ENCODE peak calls at places on chromosomes 4 and X, in four cellular contexts. W is pancreas, X is GM12865, K is ascending aorta. V is an unnamed sample.

GRCh38 chr4:83208776-83209365 is 75.7 kb downstream of the COQ2 start:
- DNase-seq in W (no peak), X (no peak), K (no peak), V (no peak)

GRCh38 chr4:76607266-76607799 is 172.3 kb downstream of the SHROOM3 start:
- DNase-seq in W (no peak), X (peak), K (no peak), V (no peak)

GRCh38 chrX:24956828-24957227 is 58.9 kb downstream of the ARX start:
- DNase-seq in W (no peak), X (no peak), K (no peak), V (no peak)

GRCh38 chrX:68801737-68802290 is 27.0 kb upstream of the EFNB1 start:
- DNase-seq in W (no peak), X (no peak), K (no peak), V (no peak)

GRCh38 chr4:54423066-54423465 is 194.0 kb downstream of the PDGFRA start:
- DNase-seq in W (no peak), X (no peak), K (no peak), V (no peak)

GRCh38 chr4:155608231-155608885 is 58.3 kb upstream of the GUCY1A1 start:
- DNase-seq in W (no peak), X (no peak), K (no peak), V (no peak)

GRCh38 chr4:94253036-94253435 is 45.4 kb downstream of the SMARCAD1 start:
- DNase-seq in W (no peak), X (no peak), K (no peak), V (no peak)

GRCh38 chr4:136329042-136329662 is 1203.1 kb downstream of the PCDH18 start:
- DNase-seq in W (no peak), X (no peak), K (no peak), V (no peak)

GRCh38 chr4:24473309-24473721 is 111.0 kb downstream of the DHX15 start:
- DNase-seq in W (peak), X (no peak), K (no peak), V (no peak)

GRCh38 chr4:140018931-140019618 is 134.9 kb downstream of the MAML3 start:
- DNase-seq in W (no peak), X (no peak), K (no peak), V (no peak)

GRCh38 chr4:41318839-41319530 is 62.3 kb downstream of the UCHL1 start:
- DNase-seq in W (no peak), X (no peak), K (no peak), V (no peak)

GRCh38 chr4:46820154-46820553 is 88.9 kb downstream of the COX7B2 start:
- DNase-seq in W (no peak), X (no peak), K (no peak), V (no peak)

GRCh38 chr4:42718336-42718735 is 61.4 kb upstream of the ATP8A1 start:
- DNase-seq in W (no peak), X (no peak), K (no peak), V (no peak)

GRCh38 chr4:11549525-11549924 is 120.8 kb upstream of the HS3ST1 start:
- DNase-seq in W (no peak), X (no peak), K (no peak), V (no peak)

GRCh38 chrX:105483011-105483410 is 262.5 kb upstream of the TEX13A start:
- DNase-seq in W (no peak), X (no peak), K (no peak), V (no peak)

GRCh38 chrX:134377537-134377936 is 82.4 kb upstream of the HPRT1 start:
- DNase-seq in W (no peak), X (peak), K (no peak), V (no peak)

GRCh38 chr4:155033604-155034003 is 174.8 kb upstream of the NPY2R start:
- DNase-seq in W (no peak), X (no peak), K (no peak), V (no peak)

GRCh38 chr4:39685990-39686389 is 11.9 kb upstream of the UBE2K start:
- DNase-seq in W (no peak), X (no peak), K (no peak), V (no peak)

GRCh38 chr4:164821711-164822110 is 55.3 kb upstream of the APELA start:
- DNase-seq in W (no peak), X (no peak), K (no peak), V (no peak)

GRCh38 chr4:147731611-147732515 is at the start of gene ARHGAP10:
- DNase-seq in W (peak), X (peak), K (peak), V (no peak)

GRCh38 chr4:15238720-15239119 is 189.1 kb upstream of the C1QTNF7 start:
- DNase-seq in W (no peak), X (peak), K (no peak), V (no peak)

GRCh38 chr4:76751612-76752343 is 146.2 kb downstream of the SOWAHB start:
- DNase-seq in W (no peak), X (no peak), K (no peak), V (no peak)

GRCh38 chrX:118420462-118420861 is 74.6 kb downstream of the WDR44 start:
- DNase-seq in W (no peak), X (peak), K (no peak), V (peak)

GRCh38 chrX:5876984-5877655 is 351.5 kb downstream of the NLGN4X start:
- DNase-seq in W (peak), X (peak), K (no peak), V (no peak)

GRCh38 chr4:182289809-182290208 is 46.6 kb downstream of the TENM3 start:
- DNase-seq in W (no peak), X (no peak), K (no peak), V (no peak)

GRCh38 chr4:174036111-174036510 is 247.4 kb downstream of the FBXO8 start:
- DNase-seq in W (no peak), X (no peak), K (no peak), V (no peak)

GRCh38 chr4:19358015-19358414 is 893.7 kb upstream of the SLIT2 start:
- DNase-seq in W (no peak), X (no peak), K (no peak), V (no peak)

GRCh38 chr4:11546391-11547160 is 117.9 kb upstream of the HS3ST1 start:
- DNase-seq in W (no peak), X (no peak), K (no peak), V (no peak)

GRCh38 chr4:82213485-82214162 is 160.2 kb downstream of the HNRNPD start:
- DNase-seq in W (no peak), X (no peak), K (no peak), V (no peak)

GRCh38 chrX:29634516-29634915 is 580.8 kb upstream of the MAGEB2 start:
- DNase-seq in W (no peak), X (no peak), K (no peak), V (no peak)

GRCh38 chrX:71118985-71119535 is 664 bp downstream of the MED12 start:
- DNase-seq in W (no peak), X (no peak), K (no peak), V (no peak)

GRCh38 chrX:50471390-50471789 is 765 bp upstream of the DGKK start:
- DNase-seq in W (no peak), X (no peak), K (no peak), V (no peak)

GRCh38 chr4:146224331-146224966 is 10.1 kb downstream of the REELD1 start:
- DNase-seq in W (no peak), X (no peak), K (no peak), V (no peak)

GRCh38 chrX:101958139-101958538 is 26.3 kb upstream of the ZMAT1 start:
- DNase-seq in W (no peak), X (no peak), K (no peak), V (no peak)

GRCh38 chrX:129637217-129638109 is 17.3 kb downstream of the APLN start:
- DNase-seq in W (peak), X (peak), K (peak), V (no peak)

GRCh38 chrX:20116575-20117240 is at the start of gene MAP7D2:
- DNase-seq in W (no peak), X (no peak), K (no peak), V (no peak)

GRCh38 chr4:173370130-173370476 is 651 bp upstream of the SAP30 start:
- DNase-seq in W (no peak), X (peak), K (peak), V (no peak)

GRCh38 chr4:128686032-128686465 is 123.5 kb upstream of the JADE1 start:
- DNase-seq in W (no peak), X (no peak), K (no peak), V (no peak)

GRCh38 chrX:73943900-73944581 is 359.9 kb upstream of the ZCCHC13 start:
- DNase-seq in W (peak), X (peak), K (peak), V (no peak)
- TF ChIP-seq CTCF in W (no peak), X (no peak), K (no peak), V (no peak)

GRCh38 chr4:6309755-6310154 is 40.1 kb downstream of the WFS1 start:
- DNase-seq in W (no peak), X (no peak), K (no peak), V (no peak)

GRCh38 chr4:6306299-6306698 is 36.6 kb downstream of the WFS1 start:
- DNase-seq in W (no peak), X (no peak), K (no peak), V (no peak)

GRCh38 chr4:6307230-6307629 is 37.6 kb downstream of the WFS1 start:
- DNase-seq in W (no peak), X (no peak), K (no peak), V (no peak)

GRCh38 chr4:6307891-6308290 is 38.2 kb downstream of the WFS1 start:
- DNase-seq in W (no peak), X (no peak), K (no peak), V (no peak)

GRCh38 chr4:6308890-6309643 is 39.4 kb downstream of the WFS1 start:
- DNase-seq in W (no peak), X (no peak), K (no peak), V (no peak)
- TF ChIP-seq CTCF in W (no peak), X (no peak), K (no peak), V (no peak)

DNA sequence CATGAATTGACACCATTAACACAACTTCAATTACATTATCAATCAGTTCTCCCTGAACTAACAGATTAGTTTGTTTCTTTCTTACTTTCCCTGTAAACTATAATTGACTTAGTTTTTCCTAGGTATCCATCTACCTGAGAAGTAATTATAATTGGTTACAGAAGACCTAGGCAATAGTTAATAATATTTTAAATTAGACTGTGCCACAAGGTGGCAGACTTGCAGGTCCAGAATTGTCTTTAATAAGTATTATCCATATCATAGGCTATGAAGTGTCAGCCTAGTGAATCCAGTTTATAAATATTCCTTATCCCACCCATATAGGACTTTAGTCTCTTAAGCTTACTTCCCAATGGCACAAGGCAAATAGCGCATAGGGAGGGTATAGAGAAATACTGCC is 48.9 kb upstream of the FAM47B start:
- DNase-seq in W (no peak), X (no peak), K (no peak), V (no peak)
- TF ChIP-seq CTCF in W (no peak), X (no peak), K (no peak), V (peak)

DNA sequence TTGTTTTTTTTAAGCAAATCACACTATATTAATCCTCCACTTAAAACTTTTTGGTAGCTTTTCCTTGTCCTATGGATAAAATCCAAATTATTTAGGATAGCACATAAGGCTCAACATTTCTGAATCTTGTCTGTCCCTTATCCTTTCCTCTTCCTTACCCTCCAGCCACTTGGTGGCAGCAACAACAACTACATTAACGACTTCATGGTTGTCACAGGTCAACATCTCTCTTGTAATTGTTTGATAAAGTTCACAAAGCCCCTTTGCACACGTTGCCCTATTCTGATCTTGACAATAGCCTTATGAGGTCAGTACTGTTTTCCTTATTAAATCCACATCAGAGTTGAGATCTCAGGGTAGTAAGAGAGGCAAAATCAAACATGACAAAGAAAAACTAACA is 269.0 kb upstream of the PABPC4L start:
- DNase-seq in W (peak), X (peak), K (no peak), V (no peak)
- TF ChIP-seq CTCF in W (peak), X (peak), K (no peak), V (peak)

V was measured in epithelial cell of proximal tubule.